ENCODE peak calls at places on chromosomes 6 and 20, in six cellular contexts. Q is prostate gland, M is astrocyte, C is body of pancreas, W is GM20000, I is HepG2. K is an unnamed sample.

GRCh38 chr6:17038316-17038715 is 63.5 kb upstream of the STMND1 start:
- DNase-seq in Q (no peak), W (no peak), C (no peak), M (peak; percentile 9), I (no peak), K (peak; percentile 40)

GRCh38 chr6:118783931-118784528 is 109.9 kb upstream of the ASF1A start:
- DNase-seq in W (no peak), C (no peak), I (no peak), M (no peak), Q (no peak), K (no peak)

GRCh38 chr6:35581633-35582032 is 68.9 kb upstream of the TULP1 start:
- DNase-seq in I (no peak), W (no peak), Q (no peak), M (peak; percentile 56), C (no peak), K (no peak)

GRCh38 chr6:97401533-97401932 is 118.5 kb upstream of the MMS22L start:
- DNase-seq in M (peak; percentile 84), I (no peak), C (no peak), Q (no peak), W (no peak), K (peak; percentile 55)

GRCh38 chr6:68642977-68643376 is 7.9 kb downstream of the ADGRB3 start:
- DNase-seq in W (no peak), M (no peak), I (no peak), Q (no peak), C (no peak), K (no peak)

GRCh38 chr20:47358672-47359532 is 2.4 kb upstream of the ZMYND8 start:
- DNase-seq in W (no peak), M (peak; percentile 90), I (peak; percentile 100), Q (peak; percentile 95), C (peak; percentile 88), K (peak; percentile 89)

GRCh38 chr20:478949-479429 is 16.7 kb upstream of the TBC1D20 start:
- DNase-seq in W (peak; percentile 54), C (no peak), Q (peak; percentile 39), M (peak; percentile 10), I (peak; percentile 84), K (peak; percentile 57)

GRCh38 chr6:83062225-83062624 is 3.4 kb downstream of the UBE3D start:
- DNase-seq in Q (no peak), C (no peak), I (no peak), M (no peak), W (no peak), K (peak; percentile 43)

GRCh38 chr6:74742793-74743508 is 462.9 kb downstream of the COL12A1 start:
- DNase-seq in W (peak; percentile 7), M (no peak), Q (no peak), I (no peak), C (no peak), K (no peak)

GRCh38 chr6:112223070-112223861 is 31.1 kb downstream of the LAMA4 start:
- DNase-seq in M (peak; percentile 90), W (no peak), Q (no peak), C (no peak), I (no peak), K (peak; percentile 87)

GRCh38 chr6:145199961-145200360 is 535.4 kb downstream of the EPM2A start:
- DNase-seq in C (no peak), Q (no peak), I (peak; percentile 7), M (peak; percentile 10), W (no peak), K (peak; percentile 27)

GRCh38 chr6:36793913-36794703 is 45.1 kb downstream of the CPNE5 start:
- DNase-seq in C (no peak), Q (no peak), W (no peak), I (no peak), M (no peak), K (no peak)

GRCh38 chr6:36794704-36795065 is 44.6 kb downstream of the CPNE5 start:
- DNase-seq in C (no peak), Q (no peak), M (no peak), I (no peak), W (no peak), K (no peak)

GRCh38 chr6:36791085-36791484 is 48.2 kb downstream of the CPNE5 start:
- DNase-seq in W (no peak), M (no peak), C (no peak), Q (no peak), I (no peak), K (no peak)

GRCh38 chr6:36791553-36792171 is 47.6 kb downstream of the CPNE5 start:
- DNase-seq in I (no peak), M (no peak), C (no peak), Q (no peak), W (no peak), K (no peak)

GRCh38 chr6:36793296-36793912 is 45.8 kb downstream of the CPNE5 start:
- DNase-seq in Q (no peak), I (no peak), C (no peak), W (no peak), M (no peak), K (no peak)
- TF ChIP-seq CTCF in Q (no peak), I (no peak), C (no peak), W (no peak), M (no peak), K (no peak)

GRCh38 chr20:50381771-50382593 is 128.2 kb upstream of the PTPN1 start:
- DNase-seq in C (no peak), I (no peak), W (peak; percentile 45), M (no peak), Q (no peak), K (no peak)

GRCh38 chr20:50379991-50380696 is 130.0 kb upstream of the PTPN1 start:
- DNase-seq in W (no peak), Q (no peak), I (no peak), C (no peak), M (no peak), K (no peak)

GRCh38 chr20:50379049-50379990 is 130.9 kb upstream of the PTPN1 start:
- DNase-seq in Q (peak; percentile 76), C (peak; percentile 94), M (peak; percentile 45), I (no peak), W (no peak), K (peak; percentile 83)

GRCh38 chr20:50381053-50381732 is 129.0 kb upstream of the PTPN1 start:
- DNase-seq in W (no peak), Q (no peak), M (no peak), C (no peak), I (no peak), K (no peak)

GRCh38 chr20:50380697-50381040 is 129.5 kb upstream of the PTPN1 start:
- DNase-seq in M (no peak), C (peak; percentile 50), I (peak; percentile 54), Q (peak; percentile 44), W (no peak), K (peak; percentile 25)
- TF ChIP-seq CTCF in M (peak; percentile 41), C (peak; percentile 53), I (peak; percentile 79), Q (peak; percentile 20), W (peak; percentile 6), K (peak; percentile 74)

GRCh38 chr20:48949304-48950170 is 28.0 kb downstream of the ARFGEF2 start:
- DNase-seq in W (no peak), I (peak; percentile 35), C (no peak), Q (no peak), M (no peak), K (no peak)
- TF ChIP-seq CTCF in W (no peak), I (peak; percentile 42), C (no peak), Q (no peak), M (peak; percentile 10), K (peak; percentile 35)

GRCh38 chr20:19815553-19815991 is 57.5 kb downstream of the RIN2 start:
- DNase-seq in Q (no peak), I (peak; percentile 70), M (peak; percentile 98), C (no peak), W (no peak), K (peak; percentile 98)
- TF ChIP-seq CTCF in Q (no peak), I (peak; percentile 18), M (no peak), C (no peak), W (no peak), K (no peak)

GRCh38 chr6:2783188-2783957 is 18.2 kb downstream of the WRNIP1 start:
- DNase-seq in C (no peak), M (no peak), W (no peak), Q (no peak), I (no peak), K (no peak)
- TF ChIP-seq CTCF in C (no peak), M (no peak), W (no peak), Q (no peak), I (peak; percentile 25), K (no peak)

GRCh38 chr6:134928151-134928917 is 21.6 kb downstream of the ALDH8A1 start:
- DNase-seq in C (no peak), I (no peak), W (no peak), M (no peak), Q (no peak), K (no peak)
- TF ChIP-seq CTCF in C (no peak), I (no peak), W (no peak), M (no peak), Q (no peak), K (no peak)

GRCh38 chr6:79713701-79714322 is 82.7 kb downstream of the SH3BGRL2 start:
- DNase-seq in Q (peak; percentile 32), C (peak; percentile 64), W (peak; percentile 26), M (no peak), I (peak; percentile 54), K (no peak)
- TF ChIP-seq CTCF in Q (no peak), C (peak; percentile 71), W (peak; percentile 38), M (peak; percentile 64), I (peak; percentile 72), K (peak; percentile 81)

DNA sequence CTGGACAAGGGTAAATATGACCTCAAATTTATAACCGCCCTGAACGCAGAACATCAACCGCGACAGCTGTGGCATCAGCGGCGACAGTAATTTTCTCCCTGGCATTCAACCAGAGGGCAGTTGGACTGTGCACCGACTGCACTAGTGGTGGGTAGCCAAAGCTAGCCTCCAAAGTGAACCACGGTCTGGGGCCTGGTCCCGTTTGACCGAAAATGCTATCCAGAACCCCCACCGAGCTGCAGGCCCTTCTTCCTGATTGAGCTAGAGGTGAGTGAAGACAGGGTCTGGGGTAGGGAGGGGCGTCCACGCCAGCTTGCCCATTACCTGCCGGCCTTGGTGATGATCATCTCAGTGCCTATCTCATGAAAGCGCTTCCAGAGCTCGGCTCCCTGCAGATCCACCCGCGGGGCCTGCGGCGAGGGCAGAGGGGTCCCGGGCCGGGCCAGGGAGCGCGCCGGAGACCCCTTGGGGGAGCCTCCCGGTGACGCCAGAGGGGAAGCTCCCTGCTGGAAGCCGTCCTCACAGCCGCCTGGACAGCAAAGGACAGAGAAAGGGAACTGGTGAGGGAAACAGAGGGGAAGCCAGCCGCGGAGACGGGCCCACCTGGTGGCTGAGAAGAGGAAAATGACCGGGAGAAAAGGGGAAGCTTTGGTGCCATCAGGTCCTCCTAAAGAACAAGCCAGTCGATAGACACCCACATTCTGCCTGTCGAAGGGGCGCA is 2.0 kb downstream of the TBX18 start:
- DNase-seq in Q (no peak), C (no peak), W (peak; percentile 34), I (no peak), M (peak; percentile 8), K (peak; percentile 53)
- TF ChIP-seq CTCF in Q (no peak), C (no peak), W (no peak), I (no peak), M (peak; percentile 10), K (peak; percentile 65)